ENCODE peak calls at places on chromosomes 2 and 18, in nine cellular contexts. Y, Q, R, H, M, A, W, D and B are unnamed samples.

GRCh38 chr2:98468621-98469236 is 24.1 kb downstream of the INPP4A start:
- DNase-seq in Y (no peak), Q (no peak), R (no peak), H (no peak), M (no peak), A (no peak), W (no peak), D (no peak), B (no peak)

GRCh38 chr18:12921178-12921577 is 26.6 kb upstream of the SEH1L start:
- DNase-seq in Y (no peak), Q (no peak), R (no peak), H (no peak), M (no peak), A (no peak), W (no peak), D (no peak), B (no peak)

GRCh38 chr2:41377837-41378236 is 670.0 kb upstream of the PKDCC start:
- DNase-seq in Y (no peak), Q (no peak), R (no peak), H (no peak), M (no peak), A (no peak), W (no peak), D (no peak), B (no peak)

GRCh38 chr2:3131636-3132326 is 245.8 kb downstream of the EIPR1 start:
- DNase-seq in Y (no peak), Q (no peak), R (no peak), H (no peak), M (no peak), A (no peak), W (peak), D (no peak), B (no peak)

GRCh38 chr2:53170463-53170862 is 597.1 kb upstream of the CHAC2 start:
- DNase-seq in Y (no peak), Q (no peak), R (no peak), H (no peak), M (no peak), A (no peak), W (no peak), D (no peak), B (no peak)

GRCh38 chr2:216551234-216551633 is 52.6 kb downstream of the RPL37A start:
- DNase-seq in Y (no peak), Q (no peak), R (no peak), H (no peak), M (no peak), A (no peak), W (no peak), D (no peak), B (no peak)

GRCh38 chr18:3251963-3252277 is 4.3 kb downstream of the MYL12A start:
- DNase-seq in Y (no peak), Q (no peak), R (no peak), H (no peak), M (no peak), A (no peak), W (no peak), D (no peak), B (no peak)

GRCh38 chr2:126687086-126687485 is 31.1 kb downstream of the GYPC start:
- DNase-seq in Y (no peak), Q (no peak), R (no peak), H (no peak), M (no peak), A (no peak), W (no peak), D (no peak), B (no peak)

GRCh38 chr2:19901201-19901457 is 654 bp downstream of the TTC32 start:
- DNase-seq in Y (no peak), Q (no peak), R (no peak), H (no peak), M (peak), A (no peak), W (no peak), D (no peak), B (no peak)

GRCh38 chr18:25168011-25168410 is 184.0 kb downstream of the ZNF521 start:
- DNase-seq in Y (no peak), Q (no peak), R (no peak), H (no peak), M (no peak), A (peak), W (no peak), D (no peak), B (no peak)

GRCh38 chr2:19312949-19313348 is 45.5 kb downstream of the OSR1 start:
- DNase-seq in Y (no peak), Q (no peak), R (no peak), H (no peak), M (no peak), A (peak), W (no peak), D (peak), B (peak)

GRCh38 chr2:102634831-102635241 is 15.5 kb downstream of the SLC9A2 start:
- DNase-seq in Y (no peak), Q (no peak), R (no peak), H (no peak), M (no peak), A (no peak), W (no peak), D (no peak), B (no peak)

GRCh38 chr18:30965237-30965636 is 77.3 kb downstream of the DSC3 start:
- DNase-seq in Y (no peak), Q (no peak), R (no peak), H (no peak), M (no peak), A (no peak), W (no peak), D (no peak), B (no peak)

GRCh38 chr18:46727177-46727576 is 29.7 kb downstream of the ST8SIA5 start:
- DNase-seq in Y (no peak), Q (no peak), R (no peak), H (no peak), M (no peak), A (no peak), W (no peak), D (no peak), B (no peak)

GRCh38 chr2:71862921-71863320 is 284.7 kb downstream of the CYP26B1 start:
- DNase-seq in Y (no peak), Q (no peak), R (no peak), H (no peak), M (no peak), A (no peak), W (no peak), D (no peak), B (no peak)

GRCh38 chr2:144183744-144184143 is 336.2 kb downstream of the ZEB2 start:
- DNase-seq in Y (no peak), Q (no peak), R (no peak), H (no peak), M (no peak), A (no peak), W (no peak), D (no peak), B (no peak)

GRCh38 chr2:241314181-241314932 is 1.1 kb downstream of the HDLBP start:
- DNase-seq in Y (no peak), Q (no peak), R (no peak), H (no peak), M (no peak), A (no peak), W (no peak), D (no peak), B (no peak)

GRCh38 chr2:100104718-100105677 is 37.4 kb downstream of the AFF3 start:
- DNase-seq in Y (no peak), Q (peak), R (no peak), H (no peak), M (peak), A (peak), W (no peak), D (peak), B (no peak)

DNA sequence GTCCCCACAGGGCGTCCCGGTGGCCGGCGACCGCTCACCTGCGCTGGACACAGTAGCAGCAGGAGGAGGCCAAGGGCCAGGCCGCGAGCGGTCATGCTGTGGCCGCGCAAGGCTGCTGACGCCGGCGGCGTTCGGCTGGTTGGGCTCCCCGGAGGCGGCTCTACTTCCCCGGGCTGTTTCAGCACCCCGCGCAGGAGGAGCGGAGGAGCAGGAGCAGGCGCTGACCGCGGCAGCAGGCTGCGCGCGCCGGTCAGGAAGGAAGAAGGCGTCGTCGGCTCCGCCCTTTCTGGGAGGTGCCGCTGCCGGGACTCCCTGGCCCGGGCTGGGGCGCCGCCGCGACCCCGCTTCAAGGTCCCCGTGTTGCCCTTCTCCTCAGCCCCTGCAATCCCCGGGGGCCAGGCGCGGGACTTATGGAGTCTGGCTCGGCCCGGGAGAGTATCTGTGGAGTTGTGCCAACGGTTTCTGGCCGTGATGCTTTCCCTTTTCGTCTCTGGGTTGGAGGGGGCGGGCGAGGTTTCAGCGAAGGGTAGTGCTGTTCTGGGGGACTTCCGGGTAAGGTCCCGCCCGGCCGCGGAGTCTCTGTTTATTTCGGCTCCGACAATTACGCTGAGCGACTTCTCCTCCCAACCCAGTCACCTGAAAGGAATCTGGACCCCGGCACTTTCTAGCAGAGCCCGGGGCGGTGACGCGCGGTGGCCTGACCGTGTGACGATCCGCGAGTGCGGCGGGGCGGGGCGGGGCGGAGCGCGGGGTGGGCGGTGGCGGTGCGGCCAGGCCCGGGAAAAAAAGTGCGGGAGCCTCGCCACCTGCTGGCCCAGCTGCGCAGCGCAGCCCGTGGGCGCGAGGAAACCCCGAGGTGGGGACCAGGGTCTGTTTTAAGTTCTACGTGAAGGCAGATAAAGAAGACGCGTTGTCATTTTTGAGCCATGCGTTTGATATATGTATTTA is at the start of gene NPC1:
- DNase-seq in Y (peak), Q (peak), R (peak), H (peak), M (peak), A (peak), W (peak), D (peak), B (peak)
- H3K27ac ChIP-seq in Y (peak), Q (peak), R (peak), H (peak), M (peak), A (peak), W (peak), D (peak), B (peak)

GRCh38 chr18:55420665-55420964 is 167.4 kb downstream of the TCF4 start:
- DNase-seq in Y (no peak), Q (no peak), R (no peak), H (no peak), M (no peak), A (no peak), W (no peak), D (no peak), B (no peak)

GRCh38 chr18:55421612-55422381 is 166.2 kb downstream of the TCF4 start:
- DNase-seq in Y (no peak), Q (no peak), R (no peak), H (no peak), M (no peak), A (no peak), W (no peak), D (no peak), B (no peak)

GRCh38 chr18:55419939-55420664 is 167.9 kb downstream of the TCF4 start:
- DNase-seq in Y (no peak), Q (no peak), R (no peak), H (no peak), M (no peak), A (no peak), W (no peak), D (no peak), B (no peak)

GRCh38 chr18:55422456-55423185 is 165.4 kb downstream of the TCF4 start:
- DNase-seq in Y (no peak), Q (peak), R (peak), H (no peak), M (peak), A (no peak), W (peak), D (peak), B (no peak)

DNA sequence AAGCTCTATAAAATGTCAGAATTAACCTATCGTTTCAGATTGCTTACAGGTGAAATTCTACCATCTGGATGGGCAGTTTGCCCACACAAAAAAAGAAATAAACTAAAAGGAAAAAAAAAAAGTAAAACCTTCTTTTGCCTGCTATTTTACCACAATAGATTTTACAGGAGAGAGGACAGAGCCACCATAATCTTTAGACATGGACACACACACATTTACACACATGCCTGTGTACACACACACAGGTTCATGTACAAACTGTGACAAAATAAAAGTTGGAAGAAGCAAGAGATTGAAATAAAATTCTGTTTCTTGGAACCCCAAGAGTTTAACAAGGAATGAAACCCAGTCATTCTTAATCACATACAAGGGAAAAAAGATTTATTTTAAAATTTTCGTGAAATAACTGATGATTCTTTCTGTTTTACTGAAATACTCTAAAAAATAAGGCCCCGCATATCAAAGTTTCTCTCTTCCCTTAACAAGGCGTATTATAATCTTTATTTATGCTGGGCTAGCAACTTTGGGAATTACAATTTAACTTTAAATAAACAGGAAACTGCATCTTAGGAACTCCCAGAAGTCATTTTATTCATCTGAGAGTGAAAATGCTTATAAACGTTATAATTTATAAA is 166.9 kb downstream of the TCF4 start:
- DNase-seq in Y (no peak), Q (no peak), R (no peak), H (no peak), M (no peak), A (no peak), W (no peak), D (no peak), B (no peak)
- H3K4me3 ChIP-seq in Y (peak), Q (peak), R (peak), H (peak), M (peak), A (no peak), W (no peak), D (no peak), B (no peak)

GRCh38 chr2:142974288-142975024 is 97.0 kb downstream of the KYNU start:
- DNase-seq in Y (no peak), Q (no peak), R (no peak), H (no peak), M (no peak), A (no peak), W (no peak), D (no peak), B (no peak)
- H3K27ac ChIP-seq in Y (no peak), Q (no peak), R (no peak), H (peak), M (no peak), A (no peak), W (no peak), D (no peak), B (no peak)

GRCh38 chr18:21364471-21364870 is 122.4 kb downstream of the GREB1L start:
- DNase-seq in Y (no peak), Q (no peak), R (no peak), H (no peak), M (no peak), A (no peak), W (no peak), D (no peak), B (no peak)
- H3K4me3 ChIP-seq in Y (no peak), Q (no peak), R (no peak), H (no peak), M (no peak), A (no peak), W (no peak), D (no peak), B (no peak)

GRCh38 chr2:205686231-205687017 is 4.1 kb downstream of the NRP2 start:
- DNase-seq in Y (no peak), Q (no peak), R (no peak), H (no peak), M (no peak), A (peak), W (no peak), D (no peak), B (no peak)
- H3K27ac ChIP-seq in Y (peak), Q (peak), R (peak), H (peak), M (peak), A (no peak), W (peak), D (peak), B (no peak)

DNA sequence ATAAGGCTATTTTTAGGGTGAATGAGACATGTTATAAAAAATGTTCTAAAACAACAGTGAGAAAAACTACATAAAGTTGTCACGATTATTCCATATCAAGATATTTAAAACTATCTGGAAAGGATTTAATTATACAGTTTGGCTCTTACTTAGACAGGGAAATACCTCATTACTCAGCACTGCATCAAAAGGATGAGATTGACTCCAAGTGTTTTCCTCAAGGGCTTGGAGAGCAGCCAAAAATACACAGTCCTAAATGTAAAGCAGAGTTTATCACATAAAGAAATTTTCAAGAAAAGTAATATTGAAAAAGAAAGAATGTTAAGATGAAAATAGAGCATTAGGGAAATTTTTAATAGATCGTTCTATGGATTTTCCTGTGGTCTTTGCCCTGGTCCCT is 285.5 kb upstream of the NETO1 start:
- DNase-seq in Y (no peak), Q (no peak), R (no peak), H (no peak), M (no peak), A (no peak), W (no peak), D (no peak), B (no peak)
- H3K4me3 ChIP-seq in Y (no peak), Q (no peak), R (no peak), H (no peak), M (no peak), A (no peak), W (no peak), D (no peak), B (no peak)